ENCODE peak calls at places on chromosomes 13 and 19, in five cellular contexts. D is GM23248, W is MM.1S, P is fibroblast of lung, N is HCT116. I is an unnamed sample. For H3K4me1, the result is how much of the 10 kb centered on the place peaks cover.

GRCh38 chr19:40322271-40322610 is 26.0 kb downstream of the C19orf47 start:
- DNase-seq in D (peak), W (no peak), P (no peak), N (no peak), I (no peak)

GRCh38 chr13:110089100-110089499 is 217.9 kb downstream of the COL4A1 start:
- DNase-seq in D (no peak), W (no peak), P (no peak), N (no peak), I (no peak)

GRCh38 chr13:114119196-114119595 is 13.2 kb downstream of the RASA3 start:
- DNase-seq in D (peak), W (no peak), P (peak), N (no peak), I (no peak)

GRCh38 chr13:43180036-43180660 is 156.8 kb downstream of the DNAJC15 start:
- DNase-seq in D (no peak), W (no peak), P (no peak), N (no peak), I (no peak)

GRCh38 chr13:47896546-47896945 is 104.5 kb downstream of the SUCLA2 start:
- DNase-seq in D (no peak), W (no peak), P (no peak), N (no peak), I (no peak)

GRCh38 chr13:44238011-44238421 is 135.6 kb upstream of the SERP2 start:
- DNase-seq in D (peak), W (no peak), P (peak), N (no peak), I (no peak)

GRCh38 chr19:56477429-56478338 is 539 bp upstream of the ZNF667 start:
- DNase-seq in D (peak), W (no peak), P (peak), N (no peak), I (no peak)

GRCh38 chr13:113417008-113417735 is 36.1 kb downstream of the ADPRHL1 start:
- DNase-seq in D (peak), W (no peak), P (no peak), N (no peak), I (peak)

GRCh38 chr19:55585658-55586339 is 5.2 kb upstream of the ZNF579 start:
- DNase-seq in D (peak), W (no peak), P (peak), N (no peak), I (peak)

GRCh38 chr19:23778566-23778965 is 19.9 kb upstream of the ZNF681 start:
- DNase-seq in D (no peak), W (no peak), P (no peak), N (no peak), I (no peak)

GRCh38 chr13:109778102-109778542 is 8.3 kb downstream of the IRS2 start:
- DNase-seq in D (peak), W (peak), P (peak), N (no peak), I (no peak)

GRCh38 chr19:1503089-1503924 is 9.5 kb downstream of the ADAMTSL5 start:
- DNase-seq in D (peak), W (peak), P (no peak), N (no peak), I (peak)

GRCh38 chr13:108020027-108020426 is 195.3 kb downstream of the LIG4 start:
- DNase-seq in D (no peak), W (no peak), P (no peak), N (no peak), I (no peak)

GRCh38 chr13:60016229-60016628 is 147.5 kb downstream of the DIAPH3 start:
- DNase-seq in D (no peak), W (no peak), P (no peak), N (no peak), I (no peak)

GRCh38 chr19:1264801-1265610 is 4.1 kb upstream of the CIRBP start:
- DNase-seq in D (peak), W (no peak), P (peak), N (no peak), I (peak)

GRCh38 chr13:104641309-104641708 is 1575.1 kb upstream of the SLC10A2 start:
- DNase-seq in D (no peak), W (no peak), P (peak), N (no peak), I (no peak)

GRCh38 chr19:16161848-16162247 is 11.5 kb downstream of the CIB3 start:
- DNase-seq in D (peak), W (no peak), P (peak), N (peak), I (no peak)

GRCh38 chr19:19602136-19602712 is 16.3 kb downstream of the PBX4 start:
- DNase-seq in D (no peak), W (no peak), P (no peak), N (no peak), I (no peak)

GRCh38 chr13:51769455-51770127 is 34.4 kb downstream of the DHRS12 start:
- DNase-seq in D (no peak), W (no peak), P (no peak), N (no peak), I (no peak)

GRCh38 chr19:11261902-11262839 is at the start of gene DOCK6:
- DNase-seq in D (peak), W (no peak), P (no peak), N (no peak), I (peak)

GRCh38 chr13:33494596-33495214 is 209.2 kb upstream of the STARD13 start:
- DNase-seq in D (peak), W (no peak), P (peak), N (peak), I (no peak)
- H2AFZ ChIP-seq in D (peak), W (no peak), P (no peak), N (peak), I (no peak)

DNA sequence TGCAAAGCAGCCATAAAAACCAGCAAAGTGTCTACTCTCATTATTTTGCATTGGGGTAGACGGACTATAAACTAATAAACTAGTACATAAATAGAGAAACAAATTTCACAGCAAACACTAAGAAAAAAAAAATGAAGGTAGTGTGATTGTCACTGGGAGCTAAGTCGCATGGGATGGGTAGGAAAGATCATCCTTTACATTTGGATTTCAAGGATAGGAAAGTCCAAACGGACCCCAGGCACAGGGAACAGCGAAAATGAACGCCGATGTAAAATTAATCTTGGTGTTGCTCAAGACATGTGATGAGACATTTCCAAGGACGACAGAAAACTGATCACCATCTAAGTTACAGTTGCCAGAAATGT is 690 bp upstream of the SGTA start:
- DNase-seq in D (no peak), W (peak), P (no peak), N (no peak), I (no peak)
- H3K4me1 ChIP-seq in D (under half), W (under half), P (under half), N (under half), I (half or more)

DNA sequence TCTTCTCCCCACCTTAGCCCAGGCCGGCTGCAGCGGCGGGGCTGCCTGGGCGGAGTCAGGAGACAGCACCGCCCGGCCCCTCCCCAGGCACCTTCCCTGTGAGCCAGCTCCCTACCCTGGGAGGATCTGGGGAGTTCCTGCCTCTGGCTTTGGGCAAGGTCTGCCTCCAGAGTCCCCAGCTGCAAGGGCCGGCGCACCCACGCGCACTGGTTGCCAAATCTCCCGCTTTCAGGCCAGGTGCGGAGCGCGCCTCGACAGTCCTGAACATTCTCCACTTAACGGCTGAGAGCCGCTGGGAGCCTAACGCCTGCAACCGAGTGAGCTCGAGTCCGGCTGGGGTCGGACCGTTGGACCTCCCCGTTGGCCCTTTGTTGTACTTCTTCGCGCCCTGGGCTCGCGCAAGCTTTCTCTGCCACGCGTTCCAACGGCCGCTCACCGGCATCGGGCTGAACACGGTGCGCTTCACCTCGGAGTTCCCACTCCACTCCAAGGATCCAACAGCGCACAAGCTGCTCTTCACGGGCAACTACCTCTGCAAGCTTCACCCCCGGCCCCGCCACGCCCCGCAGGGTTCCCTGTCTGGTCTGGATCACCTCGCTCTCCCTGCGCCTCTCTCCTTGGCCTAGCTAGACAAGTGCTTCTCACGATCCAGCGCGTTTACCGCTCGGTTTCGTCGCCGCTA is 21.7 kb upstream of the ZNF30 start:
- DNase-seq in D (no peak), W (no peak), P (no peak), N (no peak), I (no peak)
- H3K9ac ChIP-seq in D (no peak), W (no peak), P (no peak), N (no peak), I (no peak)

GRCh38 chr19:3041756-3042517 is 12.9 kb upstream of the TLE2 start:
- DNase-seq in D (no peak), W (no peak), P (no peak), N (no peak), I (no peak)
- H2AFZ ChIP-seq in D (no peak), W (no peak), P (no peak), N (no peak), I (no peak)

I was measured in Karpas-422.